ENCODE peak calls at places on chromosomes 16 and 17, in nine cellular contexts. One of them, this sample, is unnamed.
A peak's percentile ranks its signal among the peaks of the same experiment; 100 is the strongest.

GRCh38 chr16:930511-930910 is 40.3 kb downstream of the LMF1 start:
- DNase-seq in kidney epithelial cell: no peak
- DNase-seq in A549: no peak
- DNase-seq in PC-3: no peak
- DNase-seq in heart left ventricle: no peak
- DNase-seq in fibroblast of the aortic adventitia: no peak
- DNase-seq in IMR-90: no peak
- DNase-seq in keratinocyte: no peak
- DNase-seq in Panc1: no peak
- DNase-seq in this sample: no peak

GRCh38 chr16:68972720-68973119 is 129.4 kb downstream of the TANGO6 start:
- DNase-seq in kidney epithelial cell: peak; percentile 49
- DNase-seq in A549: peak; percentile 45
- DNase-seq in PC-3: peak; percentile 51
- DNase-seq in heart left ventricle: no peak
- DNase-seq in fibroblast of the aortic adventitia: peak; percentile 59
- DNase-seq in IMR-90: peak; percentile 70
- DNase-seq in keratinocyte: no peak
- DNase-seq in Panc1: no peak
- DNase-seq in this sample: peak; percentile 65

GRCh38 chr16:715448-716249 is 731 bp downstream of the METRN start:
- DNase-seq in kidney epithelial cell: no peak
- DNase-seq in A549: no peak
- DNase-seq in PC-3: no peak
- DNase-seq in heart left ventricle: no peak
- DNase-seq in fibroblast of the aortic adventitia: no peak
- DNase-seq in IMR-90: no peak
- DNase-seq in keratinocyte: no peak
- DNase-seq in Panc1: no peak
- DNase-seq in this sample: no peak

GRCh38 chr16:79752421-79752820 is 151.9 kb upstream of the MAF start:
- DNase-seq in kidney epithelial cell: no peak
- DNase-seq in A549: no peak
- DNase-seq in PC-3: no peak
- DNase-seq in heart left ventricle: no peak
- DNase-seq in fibroblast of the aortic adventitia: no peak
- DNase-seq in IMR-90: no peak
- DNase-seq in keratinocyte: peak; percentile 4
- DNase-seq in Panc1: no peak
- DNase-seq in this sample: peak; percentile 94

GRCh38 chr16:85645021-85645589 is 32.0 kb downstream of the GSE1 start:
- DNase-seq in kidney epithelial cell: no peak
- DNase-seq in A549: no peak
- DNase-seq in PC-3: peak; percentile 85
- DNase-seq in heart left ventricle: no peak
- DNase-seq in fibroblast of the aortic adventitia: no peak
- DNase-seq in IMR-90: no peak
- DNase-seq in keratinocyte: no peak
- DNase-seq in Panc1: no peak
- DNase-seq in this sample: peak; percentile 57

GRCh38 chr16:86512301-86512859 is 2.1 kb downstream of the FOXF1 start:
- DNase-seq in kidney epithelial cell: no peak
- DNase-seq in A549: no peak
- DNase-seq in PC-3: no peak
- DNase-seq in heart left ventricle: no peak
- DNase-seq in fibroblast of the aortic adventitia: no peak
- DNase-seq in IMR-90: peak; percentile 25
- DNase-seq in keratinocyte: no peak
- DNase-seq in Panc1: no peak
- DNase-seq in this sample: no peak

GRCh38 chr16:138049-138417 is 440 bp downstream of the NPRL3 start:
- DNase-seq in kidney epithelial cell: no peak
- DNase-seq in A549: peak; percentile 47
- DNase-seq in PC-3: no peak
- DNase-seq in heart left ventricle: no peak
- DNase-seq in fibroblast of the aortic adventitia: no peak
- DNase-seq in IMR-90: no peak
- DNase-seq in keratinocyte: no peak
- DNase-seq in Panc1: no peak
- DNase-seq in this sample: no peak

GRCh38 chr16:24667244-24667764 is 62.1 kb upstream of the TNRC6A start:
- DNase-seq in kidney epithelial cell: no peak
- DNase-seq in A549: no peak
- DNase-seq in PC-3: no peak
- DNase-seq in heart left ventricle: no peak
- DNase-seq in fibroblast of the aortic adventitia: no peak
- DNase-seq in IMR-90: no peak
- DNase-seq in keratinocyte: no peak
- DNase-seq in Panc1: no peak
- DNase-seq in this sample: no peak

GRCh38 chr17:32988481-32989101 is 3.1 kb upstream of the SPACA3 start:
- DNase-seq in kidney epithelial cell: no peak
- DNase-seq in A549: no peak
- DNase-seq in PC-3: no peak
- DNase-seq in heart left ventricle: no peak
- DNase-seq in fibroblast of the aortic adventitia: no peak
- DNase-seq in IMR-90: no peak
- DNase-seq in keratinocyte: no peak
- DNase-seq in Panc1: no peak
- DNase-seq in this sample: no peak

GRCh38 chr16:84885024-84885910 is 65.5 kb downstream of the CRISPLD2 start:
- DNase-seq in kidney epithelial cell: no peak
- DNase-seq in A549: no peak
- DNase-seq in PC-3: no peak
- DNase-seq in heart left ventricle: peak; percentile 64
- DNase-seq in fibroblast of the aortic adventitia: peak; percentile 58
- DNase-seq in IMR-90: no peak
- DNase-seq in keratinocyte: no peak
- DNase-seq in Panc1: no peak
- DNase-seq in this sample: no peak

GRCh38 chr17:1568950-1569810 is 6.6 kb upstream of the PITPNA start:
- DNase-seq in kidney epithelial cell: no peak
- DNase-seq in A549: no peak
- DNase-seq in PC-3: peak; percentile 6
- DNase-seq in heart left ventricle: no peak
- DNase-seq in fibroblast of the aortic adventitia: no peak
- DNase-seq in IMR-90: no peak
- DNase-seq in keratinocyte: no peak
- DNase-seq in Panc1: no peak
- DNase-seq in this sample: no peak

GRCh38 chr16:1509307-1510221 is 16.4 kb downstream of the TELO2 start:
- DNase-seq in kidney epithelial cell: no peak
- DNase-seq in A549: no peak
- DNase-seq in PC-3: no peak
- DNase-seq in heart left ventricle: peak; percentile 76
- DNase-seq in fibroblast of the aortic adventitia: no peak
- DNase-seq in IMR-90: no peak
- DNase-seq in keratinocyte: no peak
- DNase-seq in Panc1: no peak
- DNase-seq in this sample: no peak

GRCh38 chr16:75130150-75130771 is 13.7 kb upstream of the LDHD start:
- DNase-seq in kidney epithelial cell: no peak
- DNase-seq in A549: no peak
- DNase-seq in PC-3: peak; percentile 13
- DNase-seq in heart left ventricle: no peak
- DNase-seq in fibroblast of the aortic adventitia: peak; percentile 24
- DNase-seq in IMR-90: no peak
- DNase-seq in keratinocyte: no peak
- DNase-seq in Panc1: no peak
- DNase-seq in this sample: no peak

GRCh38 chr16:27310576-27311448 is 3.0 kb upstream of the IL4R start:
- DNase-seq in kidney epithelial cell: no peak
- DNase-seq in A549: no peak
- DNase-seq in PC-3: no peak
- DNase-seq in heart left ventricle: no peak
- DNase-seq in fibroblast of the aortic adventitia: no peak
- DNase-seq in IMR-90: no peak
- DNase-seq in keratinocyte: no peak
- DNase-seq in Panc1: no peak
- DNase-seq in this sample: no peak

GRCh38 chr17:67689534-67690177 is 28.1 kb upstream of the NOL11 start:
- DNase-seq in kidney epithelial cell: peak; percentile 35
- DNase-seq in A549: peak; percentile 85
- DNase-seq in PC-3: peak; percentile 86
- DNase-seq in heart left ventricle: peak; percentile 25
- DNase-seq in fibroblast of the aortic adventitia: peak; percentile 85
- DNase-seq in IMR-90: peak; percentile 66
- DNase-seq in keratinocyte: peak; percentile 23
- DNase-seq in Panc1: peak; percentile 22
- DNase-seq in this sample: peak; percentile 53

GRCh38 chr17:63696381-63696961 is 3.5 kb downstream of the LIMD2 start:
- DNase-seq in kidney epithelial cell: no peak
- DNase-seq in A549: peak; percentile 65
- DNase-seq in PC-3: peak; percentile 55
- DNase-seq in heart left ventricle: no peak
- DNase-seq in fibroblast of the aortic adventitia: peak; percentile 28
- DNase-seq in IMR-90: no peak
- DNase-seq in keratinocyte: no peak
- DNase-seq in Panc1: no peak
- DNase-seq in this sample: peak; percentile 13

DNA sequence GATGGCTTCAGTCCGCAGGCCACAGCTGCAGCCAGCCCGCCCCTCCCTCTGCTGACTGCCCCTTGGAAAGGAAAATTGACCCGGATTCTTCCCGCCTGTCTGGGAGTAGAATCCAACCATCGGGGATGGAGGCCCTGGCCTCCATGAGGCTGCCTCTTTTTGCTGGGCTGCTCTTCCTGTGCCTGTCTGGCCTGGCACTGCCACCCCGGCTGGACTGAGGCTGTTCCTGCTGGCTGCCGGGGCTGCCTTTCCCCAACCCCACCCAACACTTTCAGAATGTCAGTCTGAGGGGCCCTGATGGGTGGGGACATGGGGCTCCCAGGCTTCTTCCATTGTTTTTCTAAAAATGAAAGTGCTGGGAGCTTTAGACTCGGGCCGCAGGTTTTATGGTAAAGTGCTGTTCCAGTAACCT is 7.3 kb downstream of the BAHCC1 start:
- DNase-seq in kidney epithelial cell: no peak
- DNase-seq in A549: no peak
- DNase-seq in PC-3: no peak
- DNase-seq in heart left ventricle: no peak
- DNase-seq in fibroblast of the aortic adventitia: peak; percentile 50
- DNase-seq in IMR-90: no peak
- DNase-seq in keratinocyte: no peak
- DNase-seq in Panc1: no peak
- DNase-seq in this sample: no peak
- H3K4me3 ChIP-seq in kidney epithelial cell: no peak overlapping the region
- H3K4me3 ChIP-seq in A549: no peak overlapping the region
- H3K4me3 ChIP-seq in PC-3: no peak overlapping the region
- H3K4me3 ChIP-seq in heart left ventricle: peak overlapping the region; percentile 85
- H3K4me3 ChIP-seq in fibroblast of the aortic adventitia: peak overlapping the region; percentile 33
- H3K4me3 ChIP-seq in IMR-90: no peak overlapping the region
- H3K4me3 ChIP-seq in keratinocyte: peak overlapping the region; percentile 54
- H3K4me3 ChIP-seq in Panc1: peak overlapping the region; percentile 16
- H3K4me3 ChIP-seq in this sample: no peak overlapping the region

DNA sequence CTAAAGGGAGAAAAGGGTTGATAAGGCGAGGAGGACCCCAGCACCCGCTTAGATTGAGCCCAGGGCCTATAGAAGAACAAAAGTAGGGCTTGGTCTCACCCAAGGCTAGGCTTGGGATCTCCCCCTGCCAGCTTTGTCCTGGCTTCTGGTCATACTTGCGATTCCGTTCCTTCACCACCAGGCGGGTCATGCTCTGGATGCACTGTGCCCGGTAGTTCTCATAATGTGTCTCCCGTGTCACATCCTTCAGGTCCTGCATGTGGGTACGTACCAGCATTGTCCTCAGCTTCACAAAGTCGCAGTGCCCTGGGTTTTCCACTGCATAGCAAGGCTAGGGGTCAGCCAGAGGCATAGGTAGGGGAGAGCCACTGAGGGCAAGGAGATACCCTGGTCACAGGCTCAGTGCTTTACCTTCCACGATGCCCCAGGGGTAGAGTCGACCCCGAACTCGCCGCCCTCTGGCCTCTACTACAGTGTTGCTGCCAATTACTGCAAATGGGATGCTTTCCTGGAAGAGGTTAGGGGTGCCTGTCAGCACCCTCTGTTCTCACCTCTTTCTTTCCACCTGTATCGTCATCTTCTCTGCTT is 6.5 kb upstream of the MTMR4 start:
- DNase-seq in kidney epithelial cell: no peak
- DNase-seq in A549: no peak
- DNase-seq in PC-3: peak; percentile 32
- DNase-seq in heart left ventricle: no peak
- DNase-seq in fibroblast of the aortic adventitia: no peak
- DNase-seq in IMR-90: peak; percentile 13
- DNase-seq in keratinocyte: no peak
- DNase-seq in Panc1: no peak
- DNase-seq in this sample: no peak
- TF ChIP-seq CTCF in kidney epithelial cell: peak; percentile 31
- TF ChIP-seq CTCF in A549: no peak
- TF ChIP-seq CTCF in PC-3: peak; percentile 58
- TF ChIP-seq CTCF in heart left ventricle: no peak
- TF ChIP-seq CTCF in fibroblast of the aortic adventitia: peak; percentile 56
- TF ChIP-seq CTCF in IMR-90: peak; percentile 40
- TF ChIP-seq CTCF in keratinocyte: peak; percentile 34
- TF ChIP-seq CTCF in Panc1: peak; percentile 66
- TF ChIP-seq CTCF in this sample: peak; percentile 47

DNA sequence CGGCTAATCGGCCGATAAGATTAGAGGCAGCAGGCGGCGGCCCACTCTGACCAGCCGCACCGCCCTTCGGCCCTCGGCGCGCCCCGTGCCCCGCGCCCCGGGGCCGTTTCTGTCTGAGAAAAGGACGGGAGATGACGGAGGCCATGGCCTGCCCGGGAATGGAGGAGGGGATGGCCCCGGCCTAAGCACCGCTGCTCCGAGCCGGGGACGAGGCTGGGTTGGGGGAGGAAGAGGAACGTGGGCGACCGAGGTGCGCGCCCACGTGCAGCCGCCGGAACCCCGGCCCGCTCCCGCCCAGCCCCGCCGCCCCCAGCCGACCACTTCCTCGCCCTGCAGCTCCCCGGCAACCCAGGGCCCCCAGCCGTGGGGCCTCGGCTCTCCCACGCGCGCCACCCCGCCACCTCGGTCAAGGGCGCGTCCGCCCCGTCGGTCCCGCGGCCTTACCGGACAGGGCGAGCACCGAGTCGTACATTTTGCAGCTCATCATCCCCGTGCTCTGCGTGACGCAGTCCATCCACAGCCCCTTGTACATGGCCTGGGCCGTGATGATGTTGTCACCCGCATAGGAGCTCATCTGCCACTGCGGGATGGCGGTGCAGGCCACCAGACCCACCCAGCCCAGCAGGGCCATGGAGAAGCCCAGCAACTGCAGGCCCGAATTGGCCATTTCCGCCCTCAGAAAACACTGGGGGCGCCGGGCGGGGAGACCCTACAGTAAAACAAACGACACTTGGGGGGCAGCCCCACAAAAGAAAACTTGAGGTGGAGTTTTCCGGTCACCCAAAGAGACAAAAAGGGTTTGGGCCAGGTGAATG is 694 bp downstream of the CLDN7 start:
- DNase-seq in kidney epithelial cell: no peak
- DNase-seq in A549: no peak
- DNase-seq in PC-3: no peak
- DNase-seq in heart left ventricle: no peak
- DNase-seq in fibroblast of the aortic adventitia: no peak
- DNase-seq in IMR-90: no peak
- DNase-seq in keratinocyte: no peak
- DNase-seq in Panc1: no peak
- DNase-seq in this sample: no peak
- H3K4me3 ChIP-seq in kidney epithelial cell: peak overlapping the region; percentile 46
- H3K4me3 ChIP-seq in A549: no peak overlapping the region
- H3K4me3 ChIP-seq in PC-3: peak overlapping the region; percentile 97
- H3K4me3 ChIP-seq in heart left ventricle: peak overlapping the region; percentile 58
- H3K4me3 ChIP-seq in fibroblast of the aortic adventitia: peak overlapping the region; percentile 33
- H3K4me3 ChIP-seq in IMR-90: peak overlapping the region; percentile 37
- H3K4me3 ChIP-seq in keratinocyte: peak overlapping the region; percentile 42
- H3K4me3 ChIP-seq in Panc1: peak overlapping the region; percentile 50
- H3K4me3 ChIP-seq in this sample: peak overlapping the region; percentile 97

GRCh38 chr16:15041260-15042011 is 14.4 kb downstream of the NTAN1 start:
- DNase-seq in kidney epithelial cell: no peak
- DNase-seq in A549: no peak
- DNase-seq in PC-3: no peak
- DNase-seq in heart left ventricle: peak; percentile 79
- DNase-seq in fibroblast of the aortic adventitia: peak; percentile 79
- DNase-seq in IMR-90: peak; percentile 48
- DNase-seq in keratinocyte: no peak
- DNase-seq in Panc1: no peak
- DNase-seq in this sample: no peak
- TF ChIP-seq CTCF in kidney epithelial cell: no peak
- TF ChIP-seq CTCF in A549: no peak
- TF ChIP-seq CTCF in PC-3: no peak
- TF ChIP-seq CTCF in heart left ventricle: no peak
- TF ChIP-seq CTCF in fibroblast of the aortic adventitia: peak; percentile 35
- TF ChIP-seq CTCF in IMR-90: peak; percentile 9
- TF ChIP-seq CTCF in keratinocyte: no peak
- TF ChIP-seq CTCF in Panc1: no peak
- TF ChIP-seq CTCF in this sample: no peak

This sample was measured in bronchial epithelial cell.